ENCODE peak calls at places on chromosomes 1 and 21, in four cellular contexts. I is tibial nerve, D is suprapubic skin, G is A549. L is an unnamed sample.

GRCh38 chr1:227557962-227558806 is 5.2 kb upstream of the ZNF678 start:
- DNase-seq in I (no peak), D (no peak), G (no peak), L (no peak)

GRCh38 chr21:29626787-29627470 is 312.9 kb downstream of the GRIK1 start:
- DNase-seq in I (no peak), D (no peak), G (no peak), L (no peak)

GRCh38 chr21:27674037-27674436 is 707.1 kb upstream of the ADAMTS5 start:
- DNase-seq in I (no peak), D (no peak), G (no peak), L (no peak)

GRCh38 chr1:64472805-64473204 is 2.9 kb downstream of the CACHD1 start:
- DNase-seq in I (no peak), D (no peak), G (no peak), L (no peak)

GRCh38 chr1:89706700-89707012 is 73.7 kb downstream of the LRRC8C start:
- DNase-seq in I (no peak), D (no peak), G (no peak), L (no peak)

GRCh38 chr1:245045087-245045881 is 109.5 kb upstream of the KIF26B start:
- DNase-seq in I (no peak), D (no peak), G (peak), L (no peak)

GRCh38 chr1:24910210-24910609 is 19.9 kb downstream of the RUNX3 start:
- DNase-seq in I (no peak), D (no peak), G (no peak), L (no peak)

GRCh38 chr21:45935628-45936027 is 45.9 kb upstream of the COL6A1 start:
- DNase-seq in I (no peak), D (no peak), G (no peak), L (no peak)

L was measured in PC-9.